ENCODE peak calls at places on chromosomes 2 and 18, in seven cellular contexts. D, P, H, L, A, G and F are unnamed samples.

GRCh38 chr2:239316562-239317465 is 84.0 kb downstream of the HDAC4 start:
- DNase-seq in A (no peak), L (no peak), H (peak; percentile 17), G (peak; percentile 23), P (no peak), D (peak; percentile 83), F (no peak)

GRCh38 chr2:146214394-146214929 is 1630.4 kb upstream of the ACVR2A start:
- DNase-seq in L (no peak), G (peak; percentile 20), D (no peak), P (no peak), A (no peak), H (no peak), F (no peak)

GRCh38 chr2:125386074-125386473 is 1269.9 kb upstream of the GYPC start:
- DNase-seq in G (no peak), P (no peak), L (no peak), H (peak; percentile 53), D (no peak), A (no peak), F (no peak)

GRCh38 chr2:2033691-2034090 is 289.4 kb upstream of the PXDN start:
- DNase-seq in H (no peak), A (no peak), G (no peak), L (no peak), D (no peak), P (no peak), F (no peak)

GRCh38 chr2:30684026-30684425 is 123.2 kb downstream of the CAPN13 start:
- DNase-seq in A (no peak), G (no peak), D (no peak), P (no peak), L (no peak), H (no peak), F (no peak)

GRCh38 chr18:215448-216010 is 52.3 kb downstream of the THOC1 start:
- DNase-seq in G (no peak), H (no peak), P (no peak), A (no peak), L (no peak), D (no peak), F (no peak)

GRCh38 chr2:134712334-134712733 is 6.5 kb downstream of the TMEM163 start:
- DNase-seq in P (no peak), H (no peak), L (no peak), A (no peak), D (no peak), G (no peak), F (no peak)

GRCh38 chr2:228224410-228224809 is 42.9 kb upstream of the SPHKAP start:
- DNase-seq in L (no peak), G (no peak), D (peak; percentile 1), H (no peak), A (no peak), P (no peak), F (no peak)

GRCh38 chr18:63346031-63346430 is 21.0 kb downstream of the KDSR start:
- DNase-seq in L (no peak), D (no peak), P (no peak), G (no peak), H (no peak), A (no peak), F (no peak)

GRCh38 chr2:28691774-28692281 is 59.8 kb upstream of the PPP1CB start:
- DNase-seq in A (no peak), D (peak; percentile 93), H (peak; percentile 39), L (no peak), P (no peak), G (no peak), F (no peak)

GRCh38 chr2:20400787-20401494 is 45.9 kb upstream of the RHOB start:
- DNase-seq in H (no peak), P (no peak), L (no peak), A (no peak), D (peak; percentile 28), G (no peak), F (no peak)

GRCh38 chr18:11909597-11910026 is 1.5 kb upstream of the MPPE1 start:
- DNase-seq in H (no peak), D (peak; percentile 45), A (no peak), L (no peak), P (no peak), G (peak; percentile 21), F (no peak)

GRCh38 chr2:28972778-28973335 is 8.2 kb upstream of the TOGARAM2 start:
- DNase-seq in D (no peak), L (no peak), H (no peak), A (no peak), G (no peak), P (no peak), F (no peak)

GRCh38 chr18:36365836-36366775 is 68.6 kb downstream of the FHOD3 start:
- DNase-seq in D (no peak), P (no peak), H (no peak), A (no peak), G (no peak), L (no peak), F (no peak)

GRCh38 chr2:48250943-48251342 is 279.0 kb upstream of the STON1 start:
- DNase-seq in G (no peak), D (peak; percentile 83), H (no peak), A (no peak), P (no peak), L (no peak), F (no peak)

GRCh38 chr2:10520154-10520553 is 72.0 kb upstream of the ODC1 start:
- DNase-seq in H (peak; percentile 78), A (no peak), G (no peak), L (no peak), D (no peak), P (no peak), F (no peak)

GRCh38 chr2:126527836-126528490 is 128.0 kb upstream of the GYPC start:
- DNase-seq in G (peak; percentile 57), P (peak; percentile 68), L (peak; percentile 11), D (peak; percentile 71), H (peak; percentile 80), A (peak; percentile 60), F (peak; percentile 34)

GRCh38 chr18:79789901-79790885 is 7.5 kb upstream of the KCNG2 start:
- DNase-seq in P (no peak), D (no peak), L (no peak), G (no peak), A (no peak), H (no peak), F (no peak)

GRCh38 chr2:229922449-229923386 is at the start of gene FBXO36:
- DNase-seq in G (peak; percentile 94), H (peak; percentile 86), A (peak; percentile 81), P (peak; percentile 84), D (peak; percentile 63), L (no peak), F (peak; percentile 77)

GRCh38 chr2:239912171-239912937 is 112.8 kb downstream of the NDUFA10 start:
- DNase-seq in A (no peak), P (no peak), H (peak; percentile 14), G (no peak), L (no peak), D (no peak), F (no peak)

GRCh38 chr2:14516844-14517243 is 115.7 kb upstream of the LRATD1 start:
- DNase-seq in D (peak; percentile 60), L (no peak), P (no peak), G (no peak), A (no peak), H (no peak), F (no peak)

GRCh38 chr18:56096861-56097260 is 508.9 kb upstream of the TCF4 start:
- DNase-seq in P (no peak), A (no peak), G (no peak), H (no peak), D (no peak), L (no peak), F (no peak)

GRCh38 chr2:181456660-181457120 is 496 bp upstream of the ITGA4 start:
- DNase-seq in H (peak; percentile 57), G (peak; percentile 45), P (peak; percentile 84), A (peak; percentile 50), D (peak; percentile 29), L (peak; percentile 84), F (peak; percentile 46)

GRCh38 chr18:596288-596881 is 403 bp upstream of the CLUL1 start:
- DNase-seq in P (no peak), L (peak; percentile 18), G (peak; percentile 72), D (no peak), A (no peak), H (peak; percentile 82), F (peak; percentile 11)

GRCh38 chr2:17148298-17149228 is 369.7 kb downstream of the RAD51AP2 start:
- DNase-seq in D (peak; percentile 56), L (no peak), G (no peak), H (peak; percentile 55), P (no peak), A (no peak), F (no peak)

GRCh38 chr2:19545507-19545906 is 187.1 kb upstream of the OSR1 start:
- DNase-seq in D (no peak), G (no peak), A (no peak), H (no peak), P (no peak), L (no peak), F (no peak)

GRCh38 chr2:71614976-71615768 is 161.8 kb downstream of the DYSF start:
- DNase-seq in A (no peak), H (peak; percentile 14), P (no peak), L (no peak), G (peak; percentile 50), D (peak; percentile 17), F (no peak)

GRCh38 chr18:59877366-59877765 is 22.4 kb upstream of the PMAIP1 start:
- DNase-seq in A (no peak), G (no peak), D (peak; percentile 58), P (no peak), H (no peak), L (no peak), F (no peak)

GRCh38 chr2:241049739-241050623 is 51.6 kb downstream of the SNED1 start:
- DNase-seq in G (peak; percentile 13), H (peak; percentile 75), A (no peak), L (no peak), P (no peak), D (peak; percentile 10), F (no peak)

GRCh38 chr2:241315879-241316700 is at the start of gene SEPTIN2:
- DNase-seq in D (peak; percentile 61), G (peak; percentile 73), H (no peak), P (peak; percentile 70), L (no peak), A (peak; percentile 52), F (peak; percentile 48)

GRCh38 chr18:10736984-10737383 is 211.2 kb downstream of the NAPG start:
- DNase-seq in P (no peak), A (no peak), D (no peak), L (no peak), H (no peak), G (no peak), F (no peak)